ENCODE peak calls at places on chromosomes 4 and X, in ten cellular contexts. V is COR-L47; S is fibroblast of lung; Q is mesenchymal stem cell; X is MCF 10A; C is SK-MEL-5; D is activated CD4-positive, alpha-beta T cell treated with anti-CD3 and anti-CD28 coated beads, Interleukin-2, amount 50 U/mL, for 24 hours; K is activated B cell treated with CpG ODN at 0.5 μM for 24 hours; F is testis; U is hypothalamus. J is an unnamed sample.

GRCh38 chr4:76896731-76897521 is 1.0 kb downstream of the SOWAHB start:
- DNase-seq in V (peak), S (peak), Q (peak), X (peak), C (no peak), D (no peak), K (peak), F (peak), U (peak), J (no peak)

GRCh38 chrX:154542723-154543424 is 3.8 kb downstream of the G6PD start:
- DNase-seq in V (no peak), S (no peak), Q (no peak), X (peak), C (no peak), D (no peak), K (no peak), F (no peak), U (no peak), J (no peak)

GRCh38 chr4:143391261-143391660 is 54.6 kb downstream of the GAB1 start:
- DNase-seq in V (no peak), S (no peak), Q (no peak), X (no peak), C (no peak), D (no peak), K (no peak), F (no peak), U (no peak), J (no peak)

GRCh38 chr4:2378408-2378807 is 40.0 kb downstream of the ZFYVE28 start:
- DNase-seq in V (no peak), S (no peak), Q (no peak), X (no peak), C (no peak), D (no peak), K (no peak), F (no peak), U (no peak), J (no peak)

GRCh38 chr4:6466756-6467381 is 5.5 kb downstream of the PPP2R2C start:
- DNase-seq in V (no peak), S (no peak), Q (no peak), X (no peak), C (no peak), D (no peak), K (no peak), F (peak), U (no peak), J (no peak)

GRCh38 chrX:155053656-155054055 is 17.3 kb downstream of the CMC4 start:
- DNase-seq in V (no peak), S (no peak), Q (no peak), X (no peak), C (no peak), D (no peak), K (no peak), F (no peak), U (no peak), J (no peak)

GRCh38 chrX:19760345-19760744 is 127.1 kb downstream of the SH3KBP1 start:
- DNase-seq in V (no peak), S (no peak), Q (no peak), X (no peak), C (no peak), D (no peak), K (no peak), F (no peak), U (no peak), J (no peak)

GRCh38 chrX:96692454-96692853 is 7.8 kb downstream of the DIAPH2 start:
- DNase-seq in V (no peak), S (peak), Q (no peak), X (peak), C (no peak), D (no peak), K (no peak), F (no peak), U (no peak), J (no peak)

GRCh38 chr4:62210521-62210920 is 1010.4 kb downstream of the ADGRL3 start:
- DNase-seq in V (peak), S (peak), Q (peak), X (no peak), C (no peak), D (no peak), K (no peak), F (no peak), U (no peak), J (no peak)

GRCh38 chr4:28443786-28444412 is 1583.3 kb downstream of the STIM2 start:
- DNase-seq in V (no peak), S (no peak), Q (no peak), X (peak), C (no peak), D (no peak), K (no peak), F (no peak), U (no peak), J (no peak)

GRCh38 chr4:41873380-41874295 is 61.6 kb upstream of the TMEM33 start:
- DNase-seq in V (no peak), S (no peak), Q (no peak), X (no peak), C (no peak), D (no peak), K (no peak), F (no peak), U (no peak), J (no peak)

GRCh38 chr4:1777822-1778641 is 15.1 kb upstream of the FGFR3 start:
- DNase-seq in V (no peak), S (no peak), Q (peak), X (peak), C (no peak), D (no peak), K (no peak), F (no peak), U (peak), J (no peak)

GRCh38 chr4:20288846-20289512 is 37.3 kb downstream of the SLIT2 start:
- DNase-seq in V (no peak), S (peak), Q (no peak), X (no peak), C (no peak), D (no peak), K (no peak), F (no peak), U (no peak), J (no peak)

GRCh38 chr4:147104768-147105167 is 159.1 kb upstream of the TTC29 start:
- DNase-seq in V (no peak), S (no peak), Q (no peak), X (no peak), C (no peak), D (no peak), K (no peak), F (no peak), U (no peak), J (no peak)

GRCh38 chrX:74434336-74434735 is 13.0 kb downstream of the SLC16A2 start:
- DNase-seq in V (no peak), S (no peak), Q (no peak), X (no peak), C (no peak), D (no peak), K (no peak), F (no peak), U (no peak), J (no peak)

J was measured in activated T-helper 2 cell treated with anti-CD3 and anti-CD28 coated beads, Interferon-gamma antibody, Interleukin-2, Interleukin-4, amounts not matched to agents 10 μg/mL and 5 μg/mL and 100 μg/mL, durations not matched to agents 14 hours and 24 hours and 36 hours.